ENCODE peak calls at places on chromosomes 7 and 10, in seven cellular contexts. T is non-pigmented ciliary epithelial cell; I is CD8-positive, alpha-beta T cell; O is T-helper 1 cell; W is NCI-H1105 treated with DMSO at 0.1 percent for 48 hours; M is naive B cell; P is GM13977. H is an unnamed sample.

GRCh38 chr10:31669367-31669766 is 259.3 kb downstream of the ARHGAP12 start:
- DNase-seq in T (no peak), I (no peak), O (no peak), W (no peak), M (no peak), P (no peak), H (no peak)

GRCh38 chr10:42970451-42971250 is 106.2 kb upstream of the RET start:
- DNase-seq in T (no peak), I (no peak), O (no peak), W (no peak), M (no peak), P (no peak), H (no peak)

GRCh38 chr7:32890553-32891045 is 961 bp downstream of the KBTBD2 start:
- DNase-seq in T (no peak), I (peak), O (peak), W (peak), M (peak), P (peak), H (peak)

GRCh38 chr7:87886875-87887274 is 10.6 kb downstream of the DBF4 start:
- DNase-seq in T (no peak), I (no peak), O (peak), W (peak), M (peak), P (no peak), H (no peak)

GRCh38 chr7:137476937-137477336 is 133.4 kb upstream of the PTN start:
- DNase-seq in T (peak), I (no peak), O (no peak), W (no peak), M (no peak), P (no peak), H (no peak)

GRCh38 chr7:69504733-69505132 is 93.5 kb upstream of the AUTS2 start:
- DNase-seq in T (no peak), I (no peak), O (no peak), W (no peak), M (no peak), P (no peak), H (no peak)

GRCh38 chr7:157089100-157089510 is 49.6 kb upstream of the UBE3C start:
- DNase-seq in T (no peak), I (no peak), O (no peak), W (no peak), M (no peak), P (no peak), H (no peak)

GRCh38 chr7:27442446-27442845 is 199.8 kb downstream of the EVX1 start:
- DNase-seq in T (no peak), I (no peak), O (no peak), W (no peak), M (no peak), P (no peak), H (no peak)

GRCh38 chr7:55975944-55976633 is 11.7 kb downstream of the NIPSNAP2 start:
- DNase-seq in T (no peak), I (no peak), O (no peak), W (no peak), M (no peak), P (no peak), H (no peak)

GRCh38 chr10:21950566-21950965 is 53.0 kb downstream of the DNAJC1 start:
- DNase-seq in T (no peak), I (no peak), O (no peak), W (no peak), M (no peak), P (no peak), H (no peak)

GRCh38 chr10:131129544-131129943 is 182.0 kb downstream of the TCERG1L start:
- DNase-seq in T (no peak), I (no peak), O (no peak), W (no peak), M (no peak), P (no peak), H (peak)

GRCh38 chr10:3477683-3478082 is 305.1 kb upstream of the PITRM1 start:
- DNase-seq in T (no peak), I (no peak), O (no peak), W (no peak), M (no peak), P (peak), H (no peak)

GRCh38 chr10:79018591-79019011 is 50.2 kb upstream of the ZMIZ1 start:
- DNase-seq in T (no peak), I (no peak), O (no peak), W (peak), M (no peak), P (no peak), H (no peak)

GRCh38 chr7:1967512-1968396 is 265.0 kb downstream of the MAD1L1 start:
- DNase-seq in T (no peak), I (no peak), O (no peak), W (no peak), M (peak), P (no peak), H (no peak)

GRCh38 chr10:119524720-119525070 is 17.8 kb downstream of the RGS10 start:
- DNase-seq in T (no peak), I (no peak), O (no peak), W (no peak), M (no peak), P (no peak), H (no peak)

GRCh38 chr10:1022413-1022812 is 3.2 kb downstream of the IDI2 start:
- DNase-seq in T (no peak), I (no peak), O (no peak), W (no peak), M (no peak), P (no peak), H (no peak)

GRCh38 chr7:90726623-90727022 is 130.5 kb downstream of the CDK14 start:
- DNase-seq in T (no peak), I (no peak), O (no peak), W (no peak), M (no peak), P (no peak), H (no peak)

GRCh38 chr7:45259966-45260646 is 102.5 kb downstream of the RAMP3 start:
- DNase-seq in T (no peak), I (peak), O (peak), W (no peak), M (peak), P (peak), H (no peak)

GRCh38 chr7:95367606-95368005 is 28.6 kb downstream of the PON3 start:
- DNase-seq in T (no peak), I (no peak), O (no peak), W (peak), M (no peak), P (no peak), H (no peak)

GRCh38 chr10:102242118-102242485 is 790 bp upstream of the PITX3 start:
- DNase-seq in T (no peak), I (no peak), O (no peak), W (no peak), M (no peak), P (no peak), H (no peak)

GRCh38 chr7:55369427-55369826 is 4.3 kb downstream of the LANCL2 start:
- DNase-seq in T (peak), I (no peak), O (no peak), W (no peak), M (no peak), P (no peak), H (no peak)

GRCh38 chr10:122173766-122174435 is 97.2 kb upstream of the BTBD16 start:
- DNase-seq in T (no peak), I (no peak), O (no peak), W (no peak), M (no peak), P (no peak), H (no peak)

GRCh38 chr10:120431356-120431755 is 25.7 kb upstream of the PLPP4 start:
- DNase-seq in T (no peak), I (no peak), O (no peak), W (no peak), M (no peak), P (no peak), H (no peak)

GRCh38 chr10:34205452-34205851 is 609.6 kb downstream of the PARD3 start:
- DNase-seq in T (no peak), I (no peak), O (no peak), W (no peak), M (no peak), P (no peak), H (no peak)

GRCh38 chr10:68869623-68870022 is 31.5 kb upstream of the DDX50 start:
- DNase-seq in T (no peak), I (no peak), O (no peak), W (no peak), M (no peak), P (no peak), H (no peak)

GRCh38 chr10:96488161-96488935 is 25.4 kb downstream of the TLL2 start:
- DNase-seq in T (no peak), I (no peak), O (no peak), W (no peak), M (no peak), P (no peak), H (no peak)